ENCODE peak calls at places on chromosomes 11 and 22, in five cellular contexts. B is heart left ventricle, Z is MM.1S, W is tibial artery, E is uterus. T is an unnamed sample. For H3K27me3, the result is how much of the 10 kb centered on the place peaks cover.

GRCh38 chr11:46541593-46542371 is 52.0 kb downstream of the AMBRA1 start:
- DNase-seq in W (no peak), Z (no peak), B (peak), E (no peak), T (peak)

GRCh38 chr22:27255580-27255979 is 546.0 kb downstream of the MN1 start:
- DNase-seq in W (no peak), E (no peak), B (no peak), Z (no peak), T (no peak)

GRCh38 chr22:26658671-26659478 is 1.5 kb downstream of the MIAT start:
- DNase-seq in E (peak), Z (peak), W (no peak), B (no peak), T (peak)

GRCh38 chr11:20397281-20397680 is 9.8 kb downstream of the PRMT3 start:
- DNase-seq in E (no peak), W (no peak), Z (peak), B (no peak), T (no peak)

GRCh38 chr11:12126352-12127019 is 16.1 kb downstream of the MICAL2 start:
- DNase-seq in E (no peak), W (no peak), Z (no peak), B (no peak), T (no peak)

GRCh38 chr11:134585666-134586285 is 173.7 kb upstream of the B3GAT1 start:
- DNase-seq in W (no peak), B (no peak), E (no peak), Z (no peak), T (no peak)

GRCh38 chr11:78062671-78063070 is 990 bp upstream of the THRSP start:
- DNase-seq in B (no peak), Z (no peak), W (no peak), E (no peak), T (no peak)

GRCh38 chr11:75924966-75925784 is 110.2 kb downstream of the UVRAG start:
- DNase-seq in Z (no peak), E (no peak), B (no peak), W (peak), T (no peak)

GRCh38 chr22:29716814-29717213 is 3.0 kb upstream of the CABP7 start:
- DNase-seq in B (peak), E (no peak), Z (peak), W (peak), T (peak)

GRCh38 chr22:36753916-36754315 is 22.0 kb downstream of the IFT27 start:
- DNase-seq in W (no peak), Z (no peak), B (no peak), E (no peak), T (no peak)

GRCh38 chr22:30228509-30229359 is 17.8 kb downstream of the LIF start:
- DNase-seq in E (no peak), B (no peak), Z (no peak), W (no peak), T (no peak)

GRCh38 chr11:101435406-101435805 is 148.4 kb downstream of the TRPC6 start:
- DNase-seq in B (no peak), E (no peak), W (no peak), Z (no peak), T (no peak)

GRCh38 chr22:37164535-37164887 is 14.8 kb upstream of the IL2RB start:
- DNase-seq in Z (no peak), B (no peak), W (no peak), E (no peak), T (no peak)

DNA sequence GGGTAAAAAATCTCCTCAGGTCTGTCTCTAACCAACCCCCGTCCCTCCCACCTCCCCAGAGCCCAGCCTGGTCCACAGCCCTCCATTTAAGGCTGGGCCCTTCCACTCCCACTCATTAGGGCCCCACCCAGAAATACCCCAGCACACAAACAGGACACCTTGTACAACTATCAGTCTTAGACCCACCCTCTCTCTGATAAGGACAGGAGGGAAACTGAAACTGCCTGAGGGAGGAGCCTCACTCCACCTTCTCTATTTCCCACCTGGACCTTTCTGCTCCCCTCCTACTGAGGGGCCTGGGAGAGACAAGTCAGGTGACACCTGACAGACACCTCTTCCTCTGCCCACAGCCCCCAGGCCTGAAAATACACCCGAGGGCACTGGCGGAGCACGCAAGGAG is 90.2 kb downstream of the PLEKHA7 start:
- DNase-seq in E (no peak), Z (peak), B (no peak), W (no peak), T (no peak)
- H3K4me3 ChIP-seq in E (no peak), Z (peak), B (peak), W (no peak), T (no peak)

DNA sequence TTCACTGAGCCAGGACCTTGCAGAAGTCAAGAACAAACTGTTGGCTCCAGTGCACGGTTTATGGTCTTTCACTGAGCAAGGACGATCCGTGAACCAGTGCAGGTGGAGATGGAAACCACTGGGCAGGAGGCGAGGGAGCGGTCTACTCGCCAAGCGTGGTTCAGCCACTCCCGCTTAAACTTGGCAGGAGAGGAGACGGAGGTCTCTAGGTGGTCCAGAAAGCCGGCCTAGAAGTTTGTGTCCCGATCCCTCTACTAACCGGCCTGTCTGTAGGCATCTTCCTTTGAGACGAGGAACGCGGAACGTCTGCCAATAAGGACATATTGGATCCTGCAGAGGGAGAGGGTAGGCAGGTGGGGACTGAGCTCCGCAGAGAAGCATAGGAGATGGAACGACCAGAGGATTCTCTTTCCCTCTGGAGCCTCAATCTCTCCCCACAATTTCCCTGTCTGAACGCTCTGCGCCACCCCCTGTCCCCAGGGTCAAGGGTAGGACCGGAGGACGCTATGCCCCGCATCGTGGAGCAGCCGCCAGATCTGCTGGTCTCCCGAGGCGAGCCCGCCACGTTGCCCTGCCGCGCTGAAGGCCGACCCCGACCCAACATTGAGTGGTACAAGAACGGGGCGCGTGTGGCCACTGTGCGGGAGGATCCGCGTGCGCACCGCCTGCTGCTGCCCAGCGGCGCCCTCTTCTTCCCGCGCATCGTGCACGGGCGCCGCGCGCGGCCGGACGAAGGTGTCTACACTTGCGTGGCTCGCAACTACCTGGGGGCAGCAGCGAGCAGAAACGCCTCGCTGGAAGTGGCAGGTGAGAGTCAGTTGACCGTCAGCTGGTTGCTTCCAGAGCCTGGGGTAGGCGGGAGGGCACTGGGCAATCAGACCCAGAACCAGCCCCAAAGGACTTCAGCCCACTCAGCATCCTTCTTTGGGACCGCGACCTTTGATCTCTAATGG is 3.4 kb downstream of the ROBO3 start:
- DNase-seq in Z (no peak), B (no peak), E (no peak), W (no peak), T (no peak)
- H3K27me3 ChIP-seq in Z (half or more), B (half or more), E (half or more), W (half or more), T (half or more)

GRCh38 chr11:61367406-61367805 is 5.2 kb downstream of the TMEM138 start:
- DNase-seq in B (no peak), E (no peak), Z (no peak), W (no peak), T (no peak)
- H3K27ac ChIP-seq in B (no peak), E (peak), Z (no peak), W (no peak), T (no peak)

DNA sequence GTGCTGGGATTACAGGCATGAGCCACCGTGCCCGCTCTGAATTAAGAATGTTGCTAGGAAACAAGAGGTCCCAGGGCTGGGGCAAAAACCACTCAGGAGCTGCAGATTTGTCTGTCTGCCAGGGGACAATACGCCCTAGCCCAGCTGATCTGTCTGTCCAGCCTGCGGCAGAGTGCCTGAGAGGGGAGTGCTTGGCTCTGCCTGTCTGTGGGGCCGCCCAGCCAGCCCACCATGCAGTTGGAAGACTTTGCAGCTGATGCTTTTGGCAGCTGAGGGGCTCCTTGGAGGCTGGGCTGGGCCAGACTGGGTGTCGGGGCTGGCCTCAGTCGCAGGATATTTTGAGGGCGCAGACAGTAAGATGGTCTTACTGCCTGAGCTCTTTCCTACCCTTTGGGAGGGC is 435 bp upstream of the FAM180B start:
- DNase-seq in W (no peak), E (no peak), Z (no peak), B (no peak), T (no peak)
- H3K4me3 ChIP-seq in W (no peak), E (no peak), Z (no peak), B (no peak), T (no peak)

DNA sequence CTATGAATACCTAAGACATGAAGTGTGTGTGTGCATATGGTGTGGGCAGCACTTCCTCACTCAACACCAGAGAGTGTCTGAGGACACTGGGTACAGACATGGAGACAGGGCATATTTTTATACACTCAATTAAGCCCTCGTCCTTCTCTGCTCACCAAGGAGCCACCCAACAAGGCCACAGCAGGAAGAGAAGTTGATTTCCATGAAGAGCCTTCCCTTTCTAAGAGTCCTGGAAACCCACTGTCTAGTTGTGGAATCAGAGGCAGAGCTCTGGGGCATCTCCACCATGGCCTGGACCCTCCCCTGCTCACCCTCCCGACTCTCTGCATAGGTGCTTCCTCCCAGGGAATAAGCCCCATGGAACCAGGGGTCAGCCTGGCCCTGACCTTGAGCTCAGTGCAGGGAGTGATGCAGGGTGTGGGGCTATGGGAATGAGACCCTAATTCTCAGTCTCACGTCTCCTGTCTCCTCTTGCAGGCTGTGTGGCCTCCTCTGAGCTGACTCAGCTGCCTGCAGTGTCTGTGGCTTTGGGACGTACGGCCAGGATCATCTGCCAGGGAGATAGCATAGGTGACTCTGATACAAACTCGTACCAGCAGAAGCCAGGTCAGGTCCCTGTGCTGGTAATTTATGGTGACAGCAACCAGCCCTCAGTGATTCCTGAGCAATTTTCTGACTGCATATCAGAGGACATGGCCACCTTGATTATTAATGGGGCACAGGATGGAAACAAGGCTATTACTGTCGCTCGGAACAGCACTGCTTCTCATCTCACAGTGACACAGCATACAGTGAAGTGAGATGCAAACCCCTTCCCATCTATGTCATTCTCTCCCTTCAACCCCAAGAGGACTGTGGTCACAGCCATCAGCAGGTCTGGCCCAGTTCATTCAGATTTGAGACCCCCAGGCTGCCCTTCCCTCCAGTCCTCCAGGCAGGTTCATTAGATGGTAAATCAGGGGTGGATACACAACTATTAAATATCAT is 14.6 kb upstream of the IGLL5 start:
- DNase-seq in B (no peak), E (no peak), W (no peak), Z (no peak), T (no peak)
- H3K27me3 ChIP-seq in B (under half), E (under half), W (under half), Z (under half), T (under half)

T was measured in dorsolateral prefrontal cortex.